ENCODE peak calls at places on chromosomes 4 and X, in eight cellular contexts. U is activated CD8-positive, alpha-beta T cell treated with anti-CD3 and anti-CD28 coated beads, Interleukin-2, amount 10 ng/mL, durations not matched to agents 7 days and 5 days; P is activated CD8-positive, alpha-beta memory T cell treated with anti-CD3 and anti-CD28 coated beads for 48 hours; B is AG04450; C is NCI-H1092; W is Peyer's patch; Z is tibial artery; I is GM03348. D is an unnamed sample.
A peak's percentile ranks its signal among the peaks of the same experiment; 100 is the strongest.

GRCh38 chr4:122170775-122171174 is 18.6 kb downstream of the BLTP1 start:
- DNase-seq in Z (no peak), I (no peak), C (no peak), B (no peak), U (no peak), W (no peak), P (no peak), D (no peak)

GRCh38 chr4:51885371-51885770 is 42.4 kb downstream of the DCUN1D4 start:
- DNase-seq in I (peak; percentile 50), Z (no peak), W (no peak), B (no peak), P (no peak), C (no peak), U (peak; percentile 24), D (no peak)

GRCh38 chr4:140755811-140756291 is 334 bp downstream of the TBC1D9 start:
- DNase-seq in C (peak; percentile 46), Z (peak; percentile 25), P (no peak), U (peak; percentile 22), W (peak; percentile 72), B (no peak), I (peak; percentile 74), D (peak; percentile 59)

GRCh38 chr4:141853091-141853734 is 216.8 kb downstream of the IL15 start:
- DNase-seq in Z (no peak), W (no peak), C (no peak), I (no peak), B (no peak), P (no peak), U (no peak), D (no peak)

GRCh38 chr4:176883681-176884418 is 91.1 kb upstream of the VEGFC start:
- DNase-seq in C (no peak), B (peak; percentile 51), Z (no peak), W (no peak), P (no peak), U (no peak), I (peak; percentile 70), D (no peak)

GRCh38 chr4:52840531-52841350 is 21.4 kb upstream of the RASL11B start:
- DNase-seq in Z (no peak), B (no peak), C (no peak), P (no peak), W (no peak), U (no peak), I (no peak), D (no peak)

GRCh38 chr4:23006756-23007155 is 314.0 kb downstream of the GBA3 start:
- DNase-seq in W (no peak), I (peak; percentile 62), B (no peak), C (no peak), P (no peak), Z (no peak), U (no peak), D (no peak)

GRCh38 chr4:217891-218290 is 87.4 kb downstream of the ZNF732 start:
- DNase-seq in P (no peak), Z (no peak), C (no peak), U (no peak), W (no peak), I (no peak), B (no peak), D (no peak)

GRCh38 chrX:68428431-68428830 is 4.9 kb downstream of the OPHN1 start:
- DNase-seq in W (no peak), Z (no peak), U (no peak), I (peak; percentile 16), C (no peak), B (no peak), P (no peak), D (no peak)

GRCh38 chrX:137565921-137566745 is at the start of gene ZIC3:
- DNase-seq in I (peak; percentile 44), Z (peak; percentile 33), C (peak; percentile 25), B (no peak), P (no peak), W (no peak), U (no peak), D (peak; percentile 45)

GRCh38 chr4:177105526-177105925 is 204.1 kb upstream of the NEIL3 start:
- DNase-seq in B (no peak), W (no peak), C (no peak), P (no peak), I (peak; percentile 6), U (no peak), Z (no peak), D (no peak)

GRCh38 chrX:155028192-155028591 is 1.5 kb downstream of the FUNDC2 start:
- DNase-seq in Z (no peak), U (peak; percentile 25), C (no peak), B (no peak), I (no peak), P (no peak), W (no peak), D (no peak)

GRCh38 chrX:153932220-153932915 is 2.5 kb downstream of the NAA10 start:
- DNase-seq in B (no peak), I (no peak), Z (no peak), P (no peak), C (no peak), W (no peak), U (no peak), D (no peak)

GRCh38 chr4:57154191-57154590 is 44.0 kb upstream of the IGFBP7 start:
- DNase-seq in C (no peak), I (no peak), U (no peak), Z (no peak), P (no peak), B (no peak), W (no peak), D (no peak)

GRCh38 chr4:47862297-47862696 is 24.4 kb upstream of the CORIN start:
- DNase-seq in W (no peak), C (no peak), P (no peak), I (peak; percentile 60), Z (no peak), U (no peak), B (peak; percentile 37), D (no peak)

GRCh38 chrX:134846042-134846441 is 144.7 kb upstream of the SMIM10 start:
- DNase-seq in W (no peak), U (no peak), B (no peak), Z (no peak), I (no peak), C (no peak), P (no peak), D (no peak)

GRCh38 chr4:136036744-136037143 is 1495.5 kb downstream of the PCDH18 start:
- DNase-seq in P (no peak), I (no peak), B (peak; percentile 62), W (no peak), Z (no peak), C (no peak), U (no peak), D (no peak)

GRCh38 chrX:39899059-39899458 is 198.7 kb downstream of the BCOR start:
- DNase-seq in I (no peak), P (no peak), W (no peak), Z (no peak), C (no peak), B (no peak), U (no peak), D (no peak)

GRCh38 chrX:153903238-153903980 is 1.1 kb upstream of the AVPR2 start:
- DNase-seq in U (no peak), P (no peak), C (no peak), W (peak; percentile 38), B (no peak), Z (peak; percentile 25), I (no peak), D (no peak)

GRCh38 chr4:46254788-46255187 is 130.9 kb upstream of the GABRG1 start:
- DNase-seq in P (no peak), W (no peak), C (no peak), I (no peak), Z (no peak), U (no peak), B (no peak), D (no peak)

GRCh38 chrX:126723881-126724280 is 95.6 kb upstream of the PRR32 start:
- DNase-seq in Z (no peak), C (no peak), P (no peak), U (no peak), B (no peak), W (no peak), I (no peak), D (no peak)

GRCh38 chrX:46713672-46714487 is 45.0 kb downstream of the SLC9A7 start:
- DNase-seq in Z (no peak), I (peak; percentile 45), C (no peak), W (no peak), B (peak; percentile 6), U (no peak), P (no peak), D (no peak)

GRCh38 chrX:29890004-29890403 is 325.4 kb upstream of the MAGEB2 start:
- DNase-seq in C (no peak), I (no peak), B (no peak), W (no peak), Z (no peak), P (no peak), U (no peak), D (no peak)